ENCODE peak calls at places on chromosome 7, in ten cellular contexts. C is body of pancreas, V is fibroblast of mammary gland, L is uterus, J is endodermal cell, A is fibroblast of pulmonary artery, G is hepatocyte, N is dorsolateral prefrontal cortex, O is A549, E is neural progenitor cell. M is an unnamed sample.
A peak's percentile ranks its signal among the peaks of the same experiment; 100 is the strongest.

GRCh38 chr7:45268013-45268412 is 110.4 kb downstream of the RAMP3 start:
- DNase-seq in C (no peak), V (no peak), L (no peak), J (no peak), A (no peak), G (no peak), N (no peak), O (no peak), E (no peak), M (no peak)

GRCh38 chr7:28318126-28318762 is 94.1 kb upstream of the CREB5 start:
- DNase-seq in C (no peak), V (peak; percentile 73), L (no peak), J (no peak), A (no peak), G (no peak), N (no peak), O (no peak), E (no peak), M (no peak)

GRCh38 chr7:124667312-124667711 is 98.3 kb downstream of the GPR37 start:
- DNase-seq in C (no peak), V (no peak), L (no peak), J (no peak), A (no peak), G (no peak), N (no peak), O (no peak), E (no peak), M (no peak)

GRCh38 chr7:121156825-121157224 is 168.3 kb downstream of the CPED1 start:
- DNase-seq in C (no peak), V (no peak), L (no peak), J (no peak), A (no peak), G (no peak), N (no peak), O (no peak), E (no peak), M (no peak)

GRCh38 chr7:66734006-66734405 is 6.5 kb upstream of the RABGEF1 start:
- DNase-seq in C (no peak), V (no peak), L (no peak), J (no peak), A (no peak), G (no peak), N (no peak), O (no peak), E (no peak), M (no peak)

GRCh38 chr7:35676211-35676610 is 18.7 kb downstream of the HERPUD2 start:
- DNase-seq in C (no peak), V (no peak), L (no peak), J (no peak), A (no peak), G (no peak), N (no peak), O (no peak), E (no peak), M (no peak)

GRCh38 chr7:100679927-100680588 is 6.5 kb downstream of the GNB2 start:
- DNase-seq in C (no peak), V (peak; percentile 84), L (peak; percentile 70), J (no peak), A (no peak), G (no peak), N (no peak), O (peak; percentile 49), E (no peak), M (no peak)

GRCh38 chr7:114937422-114937821 is 15.5 kb downstream of the MDFIC start:
- DNase-seq in C (no peak), V (no peak), L (no peak), J (no peak), A (peak; percentile 38), G (no peak), N (no peak), O (peak; percentile 13), E (no peak), M (no peak)

GRCh38 chr7:47183896-47184629 is 397.8 kb downstream of the TNS3 start:
- DNase-seq in C (peak; percentile 52), V (no peak), L (no peak), J (no peak), A (no peak), G (no peak), N (peak; percentile 51), O (no peak), E (no peak), M (no peak)

GRCh38 chr7:31175672-31176071 is 123.6 kb downstream of the ADCYAP1R1 start:
- DNase-seq in C (no peak), V (no peak), L (no peak), J (no peak), A (no peak), G (no peak), N (no peak), O (peak; percentile 9), E (peak; percentile 11), M (no peak)
- TF ChIP-seq CTCF in C (no peak), V (no peak), L (no peak), J (peak; percentile 70), A (no peak), G (peak; percentile 14), N (no peak), O (peak; percentile 18), E (peak; percentile 44), M (peak; percentile 9)

DNA sequence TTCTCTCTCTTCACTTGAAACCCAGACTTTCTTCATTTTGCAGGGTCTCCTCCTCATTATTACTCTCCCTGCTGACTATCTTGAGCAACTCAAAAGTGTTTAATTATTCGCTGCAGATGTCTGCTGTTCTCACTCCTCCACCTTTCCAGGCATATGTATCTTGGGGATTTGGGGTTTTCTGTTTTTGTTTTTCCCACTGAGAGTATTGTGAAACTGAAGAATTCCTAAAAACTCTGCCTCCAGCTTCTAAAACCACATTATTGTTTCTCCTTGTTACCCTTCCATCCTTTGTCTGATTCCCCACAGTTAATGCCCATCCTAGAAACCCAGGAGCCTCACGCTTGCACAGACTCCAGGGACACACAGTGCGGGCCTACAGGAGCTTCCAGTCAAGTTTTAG is 51.3 kb downstream of the WNT2 start:
- DNase-seq in C (no peak), V (peak; percentile 75), L (no peak), J (no peak), A (no peak), G (no peak), N (no peak), O (no peak), E (no peak), M (no peak)
- H3K4me3 ChIP-seq in C (no peak overlapping the region), V (no peak overlapping the region), L (no peak overlapping the region), J (no peak overlapping the region), A (no peak overlapping the region), G (no peak overlapping the region), N (no peak overlapping the region), O (no peak overlapping the region), E (no peak overlapping the region), M (no peak overlapping the region)

GRCh38 chr7:12684733-12685132 is 2.7 kb upstream of the ARL4A start:
- DNase-seq in C (no peak), V (no peak), L (no peak), J (no peak), A (no peak), G (no peak), N (no peak), O (no peak), E (no peak), M (no peak)

GRCh38 chr7:12686234-12686893 is 1.1 kb upstream of the ARL4A start:
- DNase-seq in C (peak; percentile 94), V (peak; percentile 97), L (peak; percentile 80), J (peak; percentile 98), A (peak; percentile 89), G (peak; percentile 94), N (peak; percentile 88), O (peak; percentile 100), E (peak; percentile 82), M (peak; percentile 59)

GRCh38 chr7:12684186-12684585 is 3.2 kb upstream of the ARL4A start:
- DNase-seq in C (no peak), V (no peak), L (no peak), J (no peak), A (no peak), G (no peak), N (no peak), O (no peak), E (no peak), M (no peak)

GRCh38 chr7:12686894-12687212 is 580 bp upstream of the ARL4A start:
- DNase-seq in C (no peak), V (no peak), L (no peak), J (no peak), A (no peak), G (no peak), N (no peak), O (no peak), E (no peak), M (no peak)

GRCh38 chr7:12685550-12685949 is 1.9 kb upstream of the ARL4A start:
- DNase-seq in C (peak; percentile 37), V (peak; percentile 72), L (no peak), J (peak; percentile 84), A (peak; percentile 74), G (peak; percentile 53), N (peak; percentile 55), O (peak; percentile 89), E (peak; percentile 75), M (no peak)
- TF ChIP-seq CTCF in C (peak; percentile 50), V (peak; percentile 76), L (no peak), J (peak; percentile 78), A (peak; percentile 67), G (peak; percentile 28), N (peak; percentile 10), O (peak; percentile 61), E (peak; percentile 65), M (peak; percentile 39)

DNA sequence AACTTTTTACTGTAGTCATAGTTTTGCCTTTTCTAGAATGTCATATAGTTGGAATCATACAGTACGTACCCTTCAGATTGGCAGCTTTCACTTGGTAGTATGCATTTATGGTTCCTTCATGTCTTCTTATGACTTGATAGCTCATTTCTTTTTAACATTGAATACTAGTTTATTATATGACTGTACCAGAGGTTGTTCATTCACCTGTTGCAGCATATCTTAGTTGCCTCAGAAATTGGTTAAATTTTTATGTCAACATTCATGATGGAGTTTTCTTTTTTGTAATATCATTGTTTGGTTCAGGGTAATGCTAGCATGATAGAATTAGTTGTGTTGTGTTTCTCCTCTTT is 94.8 kb upstream of the CDK13 start:
- DNase-seq in C (no peak), V (no peak), L (no peak), J (no peak), A (no peak), G (no peak), N (no peak), O (no peak), E (no peak), M (no peak)
- H3K4me3 ChIP-seq in C (no peak overlapping the region), V (no peak overlapping the region), L (peak overlapping the region; percentile 31), J (no peak overlapping the region), A (peak overlapping the region; percentile 31), G (no peak overlapping the region), N (peak overlapping the region; percentile 37), O (no peak overlapping the region), E (no peak overlapping the region), M (no peak overlapping the region)